ENCODE peak calls at places on chromosome 20, in five cellular contexts. X, L, Y, W and Q are unnamed samples.

GRCh38 chr20:61112515-61112914 is 139.5 kb upstream of the CDH4 start:
- DNase-seq in X (no peak), L (no peak), Y (no peak), W (no peak), Q (no peak)

GRCh38 chr20:11229772-11230171 is 556.0 kb upstream of the JAG1 start:
- DNase-seq in X (peak), L (peak), Y (peak), W (peak), Q (no peak)

GRCh38 chr20:14757728-14758127 is 420.3 kb upstream of the FLRT3 start:
- DNase-seq in X (no peak), L (no peak), Y (no peak), W (no peak), Q (no peak)

GRCh38 chr20:33728463-33728862 is 3.3 kb upstream of the ZNF341 start:
- DNase-seq in X (no peak), L (no peak), Y (no peak), W (no peak), Q (no peak)

GRCh38 chr20:4607287-4607713 is 114.4 kb upstream of the PRND start:
- DNase-seq in X (no peak), L (peak), Y (peak), W (peak), Q (peak)

GRCh38 chr20:47711046-47711752 is 74.1 kb downstream of the SULF2 start:
- DNase-seq in X (no peak), L (no peak), Y (no peak), W (no peak), Q (no peak)

GRCh38 chr20:53122853-53123252 is 150.7 kb downstream of the TSHZ2 start:
- DNase-seq in X (no peak), L (no peak), Y (no peak), W (no peak), Q (no peak)

GRCh38 chr20:23003077-23003476 is 32.0 kb upstream of the SSTR4 start:
- DNase-seq in X (no peak), L (no peak), Y (no peak), W (no peak), Q (no peak)

GRCh38 chr20:63766695-63767426 is 27.3 kb downstream of the SLC2A4RG start:
- DNase-seq in X (no peak), L (no peak), Y (no peak), W (no peak), Q (no peak)

GRCh38 chr20:33687370-33687915 is 1.3 kb upstream of the E2F1 start:
- DNase-seq in X (no peak), L (peak), Y (peak), W (no peak), Q (no peak)

GRCh38 chr20:34771680-34772081 is 53.8 kb downstream of the NCOA6 start:
- DNase-seq in X (no peak), L (no peak), Y (no peak), W (no peak), Q (no peak)

GRCh38 chr20:1326031-1326930 is 2.7 kb downstream of the SDCBP2 start:
- DNase-seq in X (no peak), L (peak), Y (no peak), W (peak), Q (no peak)

GRCh38 chr20:20130399-20130798 is 78.1 kb downstream of the CFAP61 start:
- DNase-seq in X (no peak), L (peak), Y (peak), W (no peak), Q (no peak)

GRCh38 chr20:258963-259362 is 1.4 kb downstream of the DEFB132 start:
- DNase-seq in X (no peak), L (peak), Y (peak), W (peak), Q (no peak)

GRCh38 chr20:56515657-56516381 is 8.7 kb upstream of the FAM209A start:
- DNase-seq in X (no peak), L (peak), Y (no peak), W (no peak), Q (no peak)

GRCh38 chr20:48615871-48616270 is 211.9 kb downstream of the PREX1 start:
- DNase-seq in X (peak), L (no peak), Y (no peak), W (no peak), Q (no peak)

GRCh38 chr20:33688938-33689424 is 2.8 kb upstream of the E2F1 start:
- DNase-seq in X (no peak), L (no peak), Y (no peak), W (no peak), Q (no peak)

GRCh38 chr20:24257171-24257570 is 212.3 kb upstream of the SYNDIG1 start:
- DNase-seq in X (no peak), L (no peak), Y (no peak), W (no peak), Q (no peak)

GRCh38 chr20:40644863-40645262 is 44.2 kb downstream of the MAFB start:
- DNase-seq in X (no peak), L (no peak), Y (no peak), W (no peak), Q (no peak)

GRCh38 chr20:10605547-10606195 is 68.1 kb downstream of the JAG1 start:
- DNase-seq in X (no peak), L (no peak), Y (no peak), W (no peak), Q (no peak)

GRCh38 chr20:3889489-3890409 is 562 bp downstream of the PANK2 start:
- DNase-seq in X (peak), L (no peak), Y (no peak), W (peak), Q (peak)

GRCh38 chr20:48738399-48739304 is 89.1 kb downstream of the PREX1 start:
- DNase-seq in X (no peak), L (no peak), Y (no peak), W (no peak), Q (peak)

GRCh38 chr20:11200423-11200822 is 526.6 kb upstream of the JAG1 start:
- DNase-seq in X (no peak), L (no peak), Y (no peak), W (no peak), Q (no peak)

GRCh38 chr20:45014671-45015415 is 48.5 kb downstream of the STK4 start:
- DNase-seq in X (no peak), L (peak), Y (peak), W (no peak), Q (no peak)

GRCh38 chr20:49446808-49447207 is 35.7 kb downstream of the KCNB1 start:
- DNase-seq in X (peak), L (peak), Y (no peak), W (no peak), Q (no peak)

GRCh38 chr20:14896569-14896968 is 559.2 kb upstream of the FLRT3 start:
- DNase-seq in X (no peak), L (no peak), Y (no peak), W (no peak), Q (no peak)

GRCh38 chr20:38303908-38304379 is at the start of gene BPI:
- DNase-seq in X (no peak), L (no peak), Y (no peak), W (no peak), Q (peak)

GRCh38 chr20:64133951-64134407 is 26.6 kb upstream of the NPBWR2 start:
- DNase-seq in X (no peak), L (no peak), Y (no peak), W (no peak), Q (no peak)

GRCh38 chr20:37936451-37936850 is 33.5 kb downstream of the VSTM2L start:
- DNase-seq in X (no peak), L (no peak), Y (no peak), W (no peak), Q (no peak)

GRCh38 chr20:1934162-1934561 is 39.0 kb downstream of the SIRPA start:
- DNase-seq in X (no peak), L (peak), Y (no peak), W (no peak), Q (no peak)

GRCh38 chr20:38172344-38172743 is 7.3 kb upstream of the TGM2 start:
- DNase-seq in X (no peak), L (peak), Y (peak), W (peak), Q (no peak)

GRCh38 chr20:22524393-22525015 is 59.9 kb downstream of the FOXA2 start:
- DNase-seq in X (no peak), L (no peak), Y (no peak), W (no peak), Q (no peak)

GRCh38 chr20:57157106-57157691 is 109.2 kb downstream of the BMP7 start:
- DNase-seq in X (no peak), L (no peak), Y (no peak), W (no peak), Q (no peak)

GRCh38 chr20:54320148-54320607 is 112.3 kb downstream of the PFDN4 start:
- DNase-seq in X (no peak), L (peak), Y (peak), W (no peak), Q (no peak)

GRCh38 chr20:38220587-38220986 is 39.9 kb downstream of the KIAA1755 start:
- DNase-seq in X (no peak), L (no peak), Y (no peak), W (no peak), Q (no peak)

GRCh38 chr20:44483112-44483511 is 7.4 kb downstream of the TTPAL start:
- DNase-seq in X (no peak), L (no peak), Y (no peak), W (no peak), Q (no peak)

DNA sequence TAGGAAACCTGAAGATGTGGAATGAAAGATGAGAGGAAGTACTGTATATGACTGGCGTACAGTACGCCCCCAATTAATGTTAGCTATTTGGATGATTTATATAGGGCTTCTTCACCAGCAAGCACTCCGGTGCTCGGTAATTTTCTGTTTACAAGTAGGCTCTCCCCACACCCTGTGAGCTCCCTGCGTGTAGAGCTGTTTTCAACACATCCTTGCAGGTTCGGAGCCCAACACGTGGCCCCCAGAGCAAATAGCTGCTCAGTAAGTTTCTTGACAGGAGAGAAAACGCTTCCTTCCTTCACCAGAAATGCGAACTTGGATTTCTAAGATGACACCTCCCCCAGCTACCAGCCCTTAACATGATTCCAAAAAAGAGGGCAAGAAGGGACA is 1.2 kb upstream of the RAB22A start:
- DNase-seq in X (no peak), L (no peak), Y (no peak), W (no peak), Q (no peak)
- TF ChIP-seq CTCF in X (no peak), L (no peak), Y (no peak), W (no peak), Q (no peak)

DNA sequence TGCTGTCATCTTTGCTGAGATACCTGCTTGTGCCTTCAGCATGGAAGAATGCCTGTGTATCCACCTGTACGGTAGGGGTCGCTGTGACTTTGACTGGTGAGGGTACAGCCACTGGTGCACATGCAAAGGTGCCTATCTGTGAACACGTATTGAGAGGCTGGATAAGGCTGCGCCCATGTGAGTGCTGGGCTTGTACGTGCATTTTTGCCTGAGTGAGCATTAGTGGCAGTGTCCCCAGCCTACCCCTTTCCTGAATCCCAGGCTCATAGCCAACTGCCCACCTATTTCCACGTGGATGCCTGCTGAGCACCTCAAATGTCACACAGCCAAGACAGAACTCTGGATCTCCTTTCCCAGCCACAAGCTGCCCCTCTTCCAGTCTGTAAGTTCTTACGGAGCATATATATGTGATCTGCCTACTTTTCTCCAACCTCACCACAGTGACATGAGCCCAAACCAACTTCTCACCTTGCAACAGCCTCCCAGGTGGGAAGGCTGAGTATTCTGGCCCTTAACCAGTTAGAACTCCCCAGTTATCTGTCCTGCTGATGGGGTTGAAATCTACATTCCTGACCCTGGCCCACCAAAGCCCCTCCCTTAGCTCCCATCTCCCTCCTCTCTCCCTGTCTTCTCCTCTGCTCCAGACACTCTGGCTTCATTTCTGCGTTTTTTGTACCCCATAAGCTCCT is 1.1 kb upstream of the SLC2A10 start:
- DNase-seq in X (no peak), L (no peak), Y (no peak), W (no peak), Q (no peak)
- TF ChIP-seq CTCF in X (no peak), L (peak), Y (peak), W (no peak), Q (peak)

DNA sequence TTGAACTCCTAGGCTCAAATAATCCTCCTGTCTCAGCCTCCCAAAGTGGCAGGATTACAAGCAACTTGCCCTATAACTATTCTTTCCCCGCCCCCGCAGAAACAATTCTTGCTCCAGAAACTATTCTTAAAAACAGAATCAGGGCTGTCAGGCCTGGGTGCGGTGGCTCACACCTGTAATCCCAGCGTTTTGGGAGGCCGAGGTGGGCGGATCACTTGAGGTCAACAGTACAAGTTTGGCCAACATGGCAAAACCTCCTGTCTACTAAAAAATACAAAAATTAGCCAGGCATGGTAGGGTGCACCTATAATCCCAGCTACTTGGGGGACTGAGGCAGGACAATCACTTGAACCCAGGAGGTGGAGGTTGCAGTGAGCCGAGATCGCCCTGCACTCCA is 31.2 kb downstream of the SAMHD1 start:
- DNase-seq in X (no peak), L (no peak), Y (no peak), W (no peak), Q (no peak)
- TF ChIP-seq CTCF in X (no peak), L (no peak), Y (no peak), W (no peak), Q (no peak)

GRCh38 chr20:46592580-46593362 is 42.3 kb upstream of the OCSTAMP start:
- DNase-seq in X (no peak), L (no peak), Y (no peak), W (no peak), Q (no peak)
- TF ChIP-seq CTCF in X (no peak), L (no peak), Y (no peak), W (no peak), Q (peak)

DNA sequence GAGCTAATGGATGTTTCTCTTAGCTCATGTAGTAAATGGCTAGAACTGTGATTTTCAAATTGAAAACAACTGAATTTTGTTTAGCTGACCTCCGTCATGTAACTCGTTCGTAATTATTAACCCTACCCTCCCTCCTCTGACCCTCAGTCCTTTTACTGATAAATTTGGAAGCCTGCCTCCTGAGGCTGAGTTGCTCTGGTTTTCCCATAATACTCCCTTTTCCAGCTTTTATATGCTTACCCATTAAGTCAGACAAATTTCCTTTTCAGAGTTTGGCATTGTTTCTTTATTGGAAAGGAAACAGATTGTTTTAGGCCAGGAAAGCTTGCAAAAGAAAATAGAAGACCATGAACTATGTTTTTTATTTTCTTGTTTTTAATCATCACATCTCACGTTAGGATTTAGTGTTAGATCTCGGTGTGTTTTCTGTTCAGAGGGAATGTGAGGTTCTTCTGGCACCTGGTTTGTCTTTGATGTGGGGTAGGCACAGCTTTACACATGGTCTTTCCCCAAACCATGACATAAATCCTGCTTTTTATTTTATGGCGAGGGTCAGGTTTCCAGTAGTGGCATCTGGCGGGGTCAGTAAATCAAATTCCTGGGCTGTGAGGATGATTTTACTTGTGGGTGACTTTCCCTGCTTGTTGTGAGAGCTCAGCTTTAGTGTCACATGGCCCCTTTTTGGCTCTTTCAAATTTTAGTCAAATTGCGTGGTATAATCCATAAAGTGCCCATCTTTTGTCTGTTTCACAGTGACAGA is 24.5 kb downstream of the PLCB4 start:
- DNase-seq in X (no peak), L (no peak), Y (no peak), W (no peak), Q (no peak)
- TF ChIP-seq CTCF in X (no peak), L (no peak), Y (no peak), W (no peak), Q (no peak)

GRCh38 chr20:50509923-50510705 is at the start of gene PTPN1:
- DNase-seq in X (peak), L (peak), Y (peak), W (peak), Q (peak)
- TF ChIP-seq CTCF in X (no peak), L (peak), Y (peak), W (no peak), Q (no peak)

GRCh38 chr20:42485566-42485965 is 704.1 kb downstream of the PTPRT start:
- DNase-seq in X (no peak), L (no peak), Y (no peak), W (no peak), Q (no peak)

GRCh38 chr20:42484335-42484734 is 705.4 kb downstream of the PTPRT start:
- DNase-seq in X (no peak), L (peak), Y (no peak), W (no peak), Q (no peak)

GRCh38 chr20:42482808-42483207 is 706.9 kb downstream of the PTPRT start:
- DNase-seq in X (no peak), L (no peak), Y (no peak), W (no peak), Q (no peak)

GRCh38 chr20:42484790-42485365 is 704.8 kb downstream of the PTPRT start:
- DNase-seq in X (no peak), L (no peak), Y (no peak), W (no peak), Q (no peak)

DNA sequence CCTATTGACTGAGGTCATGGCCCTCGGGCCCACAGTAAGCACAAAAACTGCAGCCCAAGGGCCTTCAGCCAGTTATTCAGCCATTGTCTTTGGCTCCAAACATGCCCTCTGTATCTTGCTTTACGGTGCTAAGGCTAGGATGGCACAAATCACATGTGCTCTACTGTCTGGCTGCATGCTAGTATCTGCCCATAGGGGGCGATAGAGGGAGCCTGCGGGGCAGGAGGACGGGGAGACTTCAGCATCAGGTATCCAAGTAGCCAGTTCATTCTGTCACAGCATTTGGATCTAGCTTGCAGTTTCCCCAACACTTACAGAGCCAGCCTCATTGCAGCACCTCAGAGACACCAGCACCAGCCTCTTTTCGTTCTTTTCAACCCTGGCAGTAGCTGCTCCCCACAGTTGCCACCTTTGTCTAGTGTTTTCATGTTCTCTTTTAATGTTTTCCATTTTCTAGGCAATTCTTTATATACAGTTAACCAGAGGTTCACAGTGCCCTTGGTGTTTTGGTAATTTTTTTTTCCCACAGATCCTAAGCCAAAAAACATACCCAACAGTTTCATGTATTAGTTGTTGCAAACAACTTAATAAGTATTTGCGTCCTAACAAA is 705.9 kb downstream of the PTPRT start:
- DNase-seq in X (no peak), L (no peak), Y (no peak), W (no peak), Q (no peak)
- TF ChIP-seq CTCF in X (no peak), L (peak), Y (no peak), W (no peak), Q (no peak)

DNA sequence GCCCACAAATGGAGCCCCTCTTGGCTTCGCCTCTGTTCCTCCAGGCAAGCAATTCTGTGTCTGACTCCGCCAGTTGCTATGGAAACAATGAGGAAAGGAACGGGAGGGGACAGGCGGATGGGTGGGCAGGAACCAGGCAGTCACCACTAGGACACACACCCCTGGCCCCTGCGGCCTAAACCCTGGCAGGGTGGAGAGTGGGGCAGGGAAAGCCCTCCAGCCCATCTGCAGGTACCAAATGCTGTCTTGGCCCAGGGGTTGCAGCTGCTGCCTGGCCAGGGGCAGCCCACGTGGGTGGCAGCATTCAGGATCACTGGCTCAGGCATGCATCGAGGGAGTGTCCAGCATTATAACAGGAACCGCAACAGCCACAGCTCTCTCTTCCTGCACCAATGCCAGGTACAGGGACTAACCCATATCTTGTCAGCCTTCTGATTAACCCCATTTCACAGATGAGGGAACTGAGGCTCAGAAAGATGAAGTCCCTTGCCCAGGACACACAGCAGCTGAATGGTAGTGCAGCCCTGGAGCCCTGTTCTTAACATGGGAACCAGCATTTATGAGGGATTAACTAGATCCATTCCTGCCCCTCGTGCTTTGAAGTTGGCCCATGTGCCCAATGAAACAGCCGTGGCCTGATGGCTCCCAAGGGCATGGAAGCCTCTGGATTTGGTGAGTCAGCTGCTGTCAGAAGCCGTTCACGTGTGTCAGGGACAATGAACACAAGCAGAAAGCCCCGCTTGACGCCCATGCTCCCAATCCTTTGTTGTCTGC is 66.4 kb downstream of the NOL4L start:
- DNase-seq in X (no peak), L (no peak), Y (no peak), W (no peak), Q (no peak)
- TF ChIP-seq CTCF in X (no peak), L (no peak), Y (no peak), W (no peak), Q (no peak)